ENCODE peak calls at places on chromosome 10, in six cellular contexts. Y is testis, W is foreskin fibroblast, A is nephron progenitor cell, D is astrocyte, T is brain microvascular endothelial cell. M is an unnamed sample.

GRCh38 chr10:49071221-49071761 is 44.0 kb downstream of the VSTM4 start:
- DNase-seq in Y (no peak), W (no peak), A (no peak), D (peak; percentile 25), T (no peak), M (peak; percentile 67)

GRCh38 chr10:74543276-74543675 is 283.1 kb upstream of the KAT6B start:
- DNase-seq in Y (no peak), W (no peak), A (no peak), D (no peak), T (no peak), M (no peak)

GRCh38 chr10:4807803-4808507 is 18.1 kb upstream of the AKR1E2 start:
- DNase-seq in Y (no peak), W (peak; percentile 84), A (no peak), D (peak; percentile 90), T (peak; percentile 81), M (peak; percentile 83)

GRCh38 chr10:101785801-101786200 is 2.6 kb upstream of the NPM3 start:
- DNase-seq in Y (no peak), W (no peak), A (no peak), D (no peak), T (no peak), M (no peak)

GRCh38 chr10:59561397-59562121 is 148.1 kb downstream of the SLC16A9 start:
- DNase-seq in Y (no peak), W (peak; percentile 4), A (no peak), D (peak; percentile 64), T (peak; percentile 6), M (peak; percentile 28)

GRCh38 chr10:125003901-125004467 is 62.1 kb downstream of the ZRANB1 start:
- DNase-seq in Y (no peak), W (no peak), A (no peak), D (no peak), T (no peak), M (no peak)

GRCh38 chr10:78739411-78740053 is 329.2 kb upstream of the ZMIZ1 start:
- DNase-seq in Y (no peak), W (no peak), A (no peak), D (no peak), T (no peak), M (no peak)

GRCh38 chr10:49053998-49054692 is 61.2 kb downstream of the VSTM4 start:
- DNase-seq in Y (no peak), W (no peak), A (no peak), D (no peak), T (no peak), M (no peak)

GRCh38 chr10:22655312-22655973 is 58.9 kb downstream of the PIP4K2A start:
- DNase-seq in Y (no peak), W (peak; percentile 81), A (peak; percentile 20), D (peak; percentile 50), T (peak; percentile 64), M (peak; percentile 91)

GRCh38 chr10:27537166-27537565 is 33.1 kb downstream of the RAB18 start:
- DNase-seq in Y (no peak), W (no peak), A (no peak), D (no peak), T (no peak), M (no peak)

GRCh38 chr10:49550563-49550962 is 11.6 kb upstream of the ERCC6 start:
- DNase-seq in Y (no peak), W (peak; percentile 93), A (no peak), D (peak; percentile 89), T (peak; percentile 90), M (peak; percentile 94)

GRCh38 chr10:25901199-25901598 is 32.8 kb upstream of the MYO3A start:
- DNase-seq in Y (no peak), W (no peak), A (no peak), D (no peak), T (no peak), M (no peak)

GRCh38 chr10:131242007-131242406 is 69.5 kb downstream of the TCERG1L start:
- DNase-seq in Y (peak; percentile 67), W (no peak), A (peak; percentile 70), D (no peak), T (no peak), M (no peak)
- TF ChIP-seq CTCF in Y (no peak), W (no peak), A (peak; percentile 53), D (no peak), T (peak; percentile 3), M (no peak)

DNA sequence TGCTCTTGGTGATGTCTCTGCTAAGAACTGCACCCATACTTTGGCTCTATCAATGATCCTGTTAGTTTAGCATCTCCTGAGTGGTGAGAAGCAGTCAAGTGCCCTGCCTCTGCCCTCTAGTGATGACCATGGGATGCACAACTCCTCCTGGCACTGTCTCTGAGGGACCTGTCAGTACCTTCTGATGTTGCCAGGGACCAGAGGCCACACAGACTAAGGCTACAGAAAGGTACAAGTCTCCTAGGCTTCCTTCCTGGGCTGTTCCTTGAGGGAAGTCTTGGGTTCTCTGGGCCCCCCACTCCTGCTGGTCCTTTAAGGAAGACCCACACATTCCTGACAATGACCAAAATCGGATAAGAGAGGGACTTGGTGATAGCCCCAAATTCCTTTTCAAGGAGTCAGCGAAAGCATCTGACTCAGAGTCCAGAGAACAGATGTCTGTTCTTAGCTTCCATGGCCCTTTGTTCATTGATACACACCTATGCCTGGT is 15.3 kb downstream of the NKX2-3 start:
- DNase-seq in Y (peak; percentile 45), W (no peak), A (no peak), D (no peak), T (peak; percentile 20), M (peak; percentile 43)
- TF ChIP-seq CTCF in Y (no peak), W (peak; percentile 15), A (peak; percentile 22), D (no peak), T (peak; percentile 60), M (peak; percentile 41)

GRCh38 chr10:63137306-63137705 is 4.2 kb downstream of the NRBF2 start:
- DNase-seq in Y (no peak), W (no peak), A (no peak), D (peak; percentile 69), T (peak; percentile 44), M (no peak)

GRCh38 chr10:63132651-63133055 is 475 bp upstream of the NRBF2 start:
- DNase-seq in Y (no peak), W (no peak), A (no peak), D (no peak), T (no peak), M (no peak)

GRCh38 chr10:63129888-63130287 is 3.2 kb upstream of the NRBF2 start:
- DNase-seq in Y (no peak), W (no peak), A (no peak), D (peak; percentile 30), T (no peak), M (no peak)

GRCh38 chr10:63133787-63134557 is 844 bp downstream of the NRBF2 start:
- DNase-seq in Y (no peak), W (no peak), A (no peak), D (no peak), T (no peak), M (peak; percentile 48)

GRCh38 chr10:63133056-63133786 is at the start of gene NRBF2:
- DNase-seq in Y (peak; percentile 99), W (peak; percentile 98), A (peak; percentile 90), D (peak; percentile 96), T (peak; percentile 99), M (peak; percentile 98)
- TF ChIP-seq CTCF in Y (no peak), W (peak; percentile 29), A (no peak), D (no peak), T (peak; percentile 54), M (peak; percentile 19)

GRCh38 chr10:106355450-106355849 is 809.1 kb downstream of the SORCS1 start:
- DNase-seq in Y (no peak), W (no peak), A (peak; percentile 8), D (no peak), T (no peak), M (peak; percentile 6)
- TF ChIP-seq CTCF in Y (no peak), W (peak; percentile 32), A (no peak), D (peak; percentile 12), T (peak; percentile 44), M (peak; percentile 36)

DNA sequence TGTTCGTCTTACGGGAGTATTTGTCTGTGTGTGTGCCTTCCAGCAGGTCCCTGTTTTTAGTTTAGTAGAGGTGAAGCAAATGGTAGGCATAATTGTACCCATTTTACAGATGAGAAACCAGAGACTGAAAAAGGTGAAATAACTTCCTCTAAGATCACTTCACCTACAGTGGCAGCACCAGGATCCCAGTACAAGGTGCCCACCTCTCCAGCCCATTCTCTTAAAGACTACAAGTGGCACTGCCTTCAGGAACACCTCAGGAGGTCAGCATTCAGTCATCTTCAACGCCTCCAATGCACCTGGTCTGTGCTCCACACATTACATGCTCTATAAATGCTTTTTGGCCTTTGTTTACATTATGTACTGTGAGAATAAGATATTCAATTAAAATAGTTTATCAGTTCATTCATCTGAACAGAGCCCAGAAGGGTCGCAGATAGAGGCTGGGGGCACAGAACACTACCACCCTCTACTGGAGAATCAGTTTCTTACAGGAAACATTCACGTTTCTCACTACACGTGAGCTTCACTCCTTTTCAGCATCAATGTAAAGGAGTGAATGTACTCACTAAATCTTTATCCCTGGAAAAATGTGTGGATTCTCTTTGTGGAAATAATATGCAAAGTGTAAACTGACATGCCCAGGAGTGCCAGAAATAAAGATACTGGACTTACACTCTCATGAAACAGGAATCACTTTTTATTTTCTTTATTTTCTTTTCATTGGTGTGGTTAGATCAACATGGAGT is 45.5 kb upstream of the ABLIM1 start:
- DNase-seq in Y (peak; percentile 23), W (no peak), A (peak; percentile 22), D (no peak), T (no peak), M (peak; percentile 37)
- TF ChIP-seq CTCF in Y (peak; percentile 41), W (peak; percentile 55), A (peak; percentile 65), D (peak; percentile 64), T (peak; percentile 77), M (peak; percentile 79)

GRCh38 chr10:100670828-100671479 is 74.4 kb upstream of the PAX2 start:
- DNase-seq in Y (peak; percentile 60), W (no peak), A (peak; percentile 81), D (no peak), T (no peak), M (no peak)
- TF ChIP-seq CTCF in Y (peak; percentile 55), W (peak; percentile 31), A (peak; percentile 76), D (peak; percentile 13), T (peak; percentile 46), M (no peak)

DNA sequence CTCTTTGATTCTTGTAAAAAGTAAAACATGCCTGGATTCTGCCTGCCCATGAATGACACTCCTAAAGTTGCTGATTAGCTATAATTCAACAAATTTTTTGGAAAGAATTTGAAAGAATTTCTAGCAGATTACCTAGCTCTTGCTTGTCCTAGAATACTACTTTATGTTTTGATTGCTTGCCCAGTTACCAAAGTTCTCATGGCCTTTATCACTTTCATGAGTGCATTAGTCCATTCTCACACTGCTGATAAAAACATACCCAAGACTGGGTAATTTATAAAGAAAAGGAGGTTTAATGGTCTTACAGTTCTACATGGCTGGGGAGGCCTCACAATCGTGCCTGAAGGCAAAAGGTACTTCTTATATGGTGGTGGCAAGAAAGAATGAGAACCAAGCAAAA is 1137.3 kb downstream of the SORCS1 start:
- DNase-seq in Y (no peak), W (no peak), A (no peak), D (no peak), T (no peak), M (no peak)
- TF ChIP-seq CTCF in Y (no peak), W (no peak), A (no peak), D (no peak), T (no peak), M (no peak)

GRCh38 chr10:123236122-123236521 is 81.9 kb downstream of the BUB3 start:
- DNase-seq in Y (no peak), W (no peak), A (no peak), D (no peak), T (no peak), M (no peak)
- TF ChIP-seq CTCF in Y (no peak), W (no peak), A (no peak), D (no peak), T (peak; percentile 20), M (no peak)

DNA sequence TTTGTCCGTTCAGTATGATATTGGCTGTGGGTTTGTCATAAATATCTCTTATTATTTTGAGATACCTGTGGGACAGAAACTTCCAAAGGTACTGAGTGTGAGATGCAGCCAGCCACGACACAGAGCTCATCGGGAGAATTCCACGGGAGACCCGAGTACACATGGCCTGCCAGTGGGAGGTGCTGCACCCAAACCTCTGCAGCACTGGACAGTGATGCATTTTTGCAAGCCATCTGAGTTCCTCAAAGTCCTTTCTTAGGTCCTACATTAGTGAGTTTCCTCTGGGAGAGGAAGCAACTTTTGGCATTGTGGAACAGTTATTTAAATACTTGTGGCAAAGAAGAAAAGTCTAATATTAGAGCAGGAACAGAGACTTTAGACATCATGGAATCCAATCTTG is 77.5 kb downstream of the ARID5B start:
- DNase-seq in Y (no peak), W (no peak), A (no peak), D (no peak), T (no peak), M (no peak)
- TF ChIP-seq CTCF in Y (no peak), W (no peak), A (no peak), D (no peak), T (peak; percentile 24), M (peak; percentile 15)

M was measured in epithelial cell of esophagus.